ENCODE peak calls at places on chromosomes 4 and X, in four cellular contexts. D is A549, M is HepG2, I is GM12878. S is an unnamed sample.

GRCh38 chr4:109378076-109378475 is 55.5 kb upstream of the SEC24B start:
- DNase-seq in D (no peak), M (no peak), I (no peak), S (no peak)

GRCh38 chrX:47540754-47541538 is 20.1 kb upstream of the ARAF start:
- DNase-seq in D (peak), M (peak), I (no peak), S (peak)

GRCh38 chr4:6909113-6909969 is at the start of gene TBC1D14:
- DNase-seq in D (peak), M (peak), I (no peak), S (peak)

GRCh38 chr4:182897601-182898478 is 19.3 kb downstream of the DCTD start:
- DNase-seq in D (no peak), M (peak), I (no peak), S (no peak)

GRCh38 chr4:8649631-8650261 is 57.2 kb downstream of the CPZ start:
- DNase-seq in D (no peak), M (no peak), I (no peak), S (no peak)

GRCh38 chr4:33149658-33150057 is 2429.5 kb downstream of the PCDH7 start:
- DNase-seq in D (no peak), M (no peak), I (no peak), S (no peak)

GRCh38 chr4:113449407-113449974 is 312.0 kb downstream of the CAMK2D start:
- DNase-seq in D (no peak), M (no peak), I (no peak), S (no peak)

GRCh38 chr4:84493092-84493850 is 5.8 kb downstream of the NKX6-1 start:
- DNase-seq in D (peak), M (no peak), I (no peak), S (no peak)

GRCh38 chr4:128521634-128522253 is 234.1 kb upstream of the PGRMC2 start:
- DNase-seq in D (peak), M (peak), I (no peak), S (peak)

GRCh38 chr4:56410247-56410646 is 23.0 kb upstream of the AASDH start:
- DNase-seq in D (peak), M (peak), I (no peak), S (peak)

GRCh38 chr4:67700119-67700873 is 659 bp downstream of the UBA6 start:
- DNase-seq in D (no peak), M (no peak), I (no peak), S (no peak)

GRCh38 chr4:23728971-23729370 is 160.9 kb downstream of the PPARGC1A start:
- DNase-seq in D (no peak), M (no peak), I (no peak), S (no peak)

GRCh38 chr4:18981234-18981615 is 959.7 kb upstream of the LCORL start:
- DNase-seq in D (no peak), M (no peak), I (no peak), S (no peak)

GRCh38 chr4:73919691-73920090 is 50.5 kb downstream of the CXCL1 start:
- DNase-seq in D (no peak), M (no peak), I (no peak), S (no peak)

GRCh38 chrX:86348669-86349068 is 200.4 kb downstream of the DACH2 start:
- DNase-seq in D (peak), M (peak), I (no peak), S (no peak)

GRCh38 chr4:153539058-153539826 is 73.1 kb downstream of the TMEM131L start:
- DNase-seq in D (no peak), M (no peak), I (no peak), S (no peak)

GRCh38 chr4:182023469-182023868 is 219.7 kb upstream of the TENM3 start:
- DNase-seq in D (no peak), M (no peak), I (no peak), S (no peak)

GRCh38 chr4:183999435-183999834 is 94.3 kb downstream of the STOX2 start:
- DNase-seq in D (no peak), M (no peak), I (no peak), S (no peak)

GRCh38 chr4:87240341-87240740 is 19.9 kb upstream of the KLHL8 start:
- DNase-seq in D (peak), M (no peak), I (no peak), S (no peak)

GRCh38 chrX:130637591-130637990 is 235.8 kb downstream of the RBMX2 start:
- DNase-seq in D (no peak), M (no peak), I (no peak), S (no peak)

GRCh38 chr4:174256277-174256713 is 27.2 kb downstream of the FBXO8 start:
- DNase-seq in D (no peak), M (no peak), I (no peak), S (no peak)

GRCh38 chr4:177574446-177574845 is 132.2 kb upstream of the AGA start:
- DNase-seq in D (no peak), M (no peak), I (no peak), S (no peak)

GRCh38 chr4:6893449-6894085 is 16.1 kb upstream of the TBC1D14 start:
- DNase-seq in D (peak), M (peak), I (no peak), S (no peak)

GRCh38 chrX:72479324-72480274 is 93.0 kb downstream of the HDAC8 start:
- DNase-seq in D (no peak), M (peak), I (no peak), S (no peak)
- TF ChIP-seq CHD4 in D (no peak), M (no peak), I (no peak), S (no peak)

DNA sequence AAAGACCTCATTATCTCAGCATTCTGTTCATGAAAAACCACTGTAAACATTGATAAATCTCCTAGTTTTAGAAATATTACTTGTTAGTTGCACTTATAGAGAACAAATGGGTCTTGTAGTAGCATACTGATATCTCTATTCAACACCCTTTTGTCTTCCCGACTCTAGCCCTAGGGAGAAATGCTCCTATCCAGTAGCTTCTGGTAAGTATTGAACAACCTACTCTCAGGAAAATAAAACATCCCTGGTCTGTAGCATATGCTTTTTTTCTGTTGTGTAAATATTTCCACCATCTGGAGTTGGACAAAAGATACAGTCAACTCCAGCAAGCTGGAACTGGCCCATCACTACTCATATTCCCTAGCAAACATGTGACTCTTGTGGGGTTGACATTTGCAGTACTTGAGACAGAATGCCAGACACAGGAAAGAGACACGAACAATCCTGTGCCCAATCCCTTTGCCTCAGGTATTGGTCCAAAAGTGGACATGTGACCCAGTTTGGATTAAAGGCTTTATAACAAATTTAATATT is 188.2 kb downstream of the GC start:
- DNase-seq in D (no peak), M (no peak), I (no peak), S (no peak)
- TF ChIP-seq CHD4 in D (no peak), M (no peak), I (no peak), S (no peak)

DNA sequence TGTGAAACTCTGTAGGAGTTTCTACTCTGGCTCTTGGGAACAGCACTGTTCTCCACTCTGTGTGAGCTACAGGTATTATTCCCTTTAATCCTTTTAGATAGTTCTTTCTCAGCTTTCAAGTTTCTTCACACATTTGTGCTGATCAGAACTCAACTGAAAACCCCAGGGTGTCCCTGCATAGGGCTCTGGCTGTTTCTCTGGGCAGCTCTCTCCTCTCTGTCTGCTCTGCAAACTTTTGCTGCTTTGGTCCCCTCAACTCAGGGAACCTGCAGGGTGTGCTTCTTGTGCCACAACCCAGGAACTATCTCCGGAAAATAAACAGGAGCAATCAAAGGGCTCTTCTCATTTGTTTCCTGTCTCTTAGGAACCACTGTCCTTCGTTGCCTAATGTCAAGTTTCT is 196.6 kb upstream of the GABRA2 start:
- DNase-seq in D (no peak), M (no peak), I (no peak), S (no peak)
- TF ChIP-seq CHD4 in D (no peak), M (no peak), I (no peak), S (no peak)

DNA sequence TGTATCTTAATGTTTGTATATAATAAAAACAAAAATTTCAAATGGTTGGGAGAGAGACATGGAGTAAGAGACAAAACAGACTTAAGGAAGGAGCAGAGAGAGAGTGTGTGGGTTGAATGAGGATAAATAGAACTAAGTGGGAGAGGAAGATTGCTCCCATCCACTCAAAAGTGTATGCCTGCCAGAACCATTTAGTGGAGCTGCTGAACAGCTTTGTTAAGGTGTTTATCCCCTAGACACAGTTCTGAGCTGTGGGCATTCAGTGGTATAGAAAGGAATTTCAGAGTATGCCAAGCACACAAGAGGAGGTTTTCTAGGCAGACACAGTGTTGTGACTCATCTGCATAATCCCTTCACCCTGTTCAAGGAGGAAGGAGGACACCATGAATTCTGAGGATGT is 508.6 kb upstream of the EPHA5 start:
- DNase-seq in D (peak), M (no peak), I (no peak), S (no peak)
- TF ChIP-seq CHD4 in D (no peak), M (no peak), I (no peak), S (no peak)

GRCh38 chr4:81606166-81606565 is 134.5 kb upstream of the RASGEF1B start:
- DNase-seq in D (no peak), M (no peak), I (no peak), S (no peak)

GRCh38 chr4:81605278-81605677 is 133.6 kb upstream of the RASGEF1B start:
- DNase-seq in D (no peak), M (no peak), I (no peak), S (no peak)

GRCh38 chr4:81607947-81608346 is 136.2 kb upstream of the RASGEF1B start:
- DNase-seq in D (no peak), M (no peak), I (no peak), S (no peak)

GRCh38 chr4:81606796-81607550 is 135.3 kb upstream of the RASGEF1B start:
- DNase-seq in D (no peak), M (no peak), I (no peak), S (no peak)

GRCh38 chr4:81609844-81610243 is 138.1 kb upstream of the RASGEF1B start:
- DNase-seq in D (no peak), M (no peak), I (no peak), S (no peak)
- TF ChIP-seq CHD4 in D (no peak), M (no peak), I (no peak), S (no peak)

GRCh38 chrX:109624641-109625311 is at the start of gene KCNE5:
- DNase-seq in D (no peak), M (no peak), I (no peak), S (no peak)

GRCh38 chrX:109624022-109624421 is 950 bp downstream of the KCNE5 start:
- DNase-seq in D (no peak), M (no peak), I (no peak), S (no peak)

GRCh38 chrX:109632906-109633504 is 8.0 kb upstream of the KCNE5 start:
- DNase-seq in D (peak), M (no peak), I (no peak), S (peak)

GRCh38 chrX:109626637-109627036 is 1.7 kb upstream of the KCNE5 start:
- DNase-seq in D (no peak), M (no peak), I (no peak), S (peak)

GRCh38 chrX:109629310-109629709 is 4.3 kb upstream of the KCNE5 start:
- DNase-seq in D (no peak), M (no peak), I (no peak), S (no peak)
- TF ChIP-seq CHD4 in D (no peak), M (no peak), I (no peak), S (no peak)

DNA sequence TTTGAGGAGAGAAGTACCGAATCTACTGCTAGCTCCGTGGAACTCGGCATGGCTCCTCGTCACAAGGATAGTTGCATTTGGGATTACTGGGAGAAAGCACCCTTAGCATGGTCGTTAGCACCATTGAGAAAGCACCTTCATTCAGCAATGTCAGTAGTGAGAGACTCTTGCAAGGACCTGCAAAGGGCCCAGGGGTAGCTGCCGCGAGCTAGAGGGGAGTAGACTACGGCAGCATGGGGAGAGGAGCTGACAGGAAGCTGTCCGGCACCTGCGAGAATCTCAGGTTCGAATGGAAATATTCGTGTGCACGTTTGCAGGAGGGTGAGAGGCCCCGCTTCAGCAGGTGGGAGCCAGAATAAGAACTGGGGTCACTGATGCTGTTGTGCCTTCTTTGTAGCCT is 20.2 kb downstream of the TLR10 start:
- DNase-seq in D (no peak), M (no peak), I (no peak), S (no peak)
- TF ChIP-seq CHD4 in D (no peak), M (no peak), I (no peak), S (no peak)

GRCh38 chr4:53764761-53765490 is 173.6 kb upstream of the LNX1 start:
- DNase-seq in D (no peak), M (no peak), I (no peak), S (no peak)

GRCh38 chr4:53763813-53764597 is 172.7 kb upstream of the LNX1 start:
- DNase-seq in D (no peak), M (no peak), I (no peak), S (no peak)

GRCh38 chr4:53767503-53767902 is 176.2 kb upstream of the LNX1 start:
- DNase-seq in D (no peak), M (no peak), I (no peak), S (no peak)
- TF ChIP-seq CHD4 in D (no peak), M (no peak), I (no peak), S (no peak)